ENCODE peak calls at places on chromosomes 11 and 22, in ten cellular contexts. N, X, Z, I, O, F, E, S, L and K are unnamed samples.

GRCh38 chr22:38766076-38766777 is 10.4 kb upstream of the SUN2 start:
- DNase-seq in X (peak), E (no peak), L (no peak), N (peak), Z (peak), I (peak), O (no peak), S (peak), F (peak), K (peak)

GRCh38 chr22:42288791-42289190 is 18.3 kb upstream of the TCF20 start:
- DNase-seq in S (no peak), L (no peak), I (no peak), O (no peak), X (no peak), F (no peak), E (no peak), N (no peak), Z (no peak), K (no peak)

GRCh38 chr11:121561716-121562115 is 108.9 kb upstream of the SORL1-AS1 start:
- DNase-seq in X (no peak), F (no peak), O (no peak), N (no peak), Z (no peak), I (no peak), S (no peak), E (no peak), L (no peak), K (no peak)

GRCh38 chr11:117092951-117093590 is 5.2 kb downstream of the SIK3 start:
- DNase-seq in L (no peak), S (no peak), N (no peak), F (no peak), Z (no peak), E (no peak), O (no peak), I (no peak), X (no peak), K (peak)

GRCh38 chr11:119671561-119672015 is 57.4 kb downstream of the NECTIN1 start:
- DNase-seq in F (no peak), E (no peak), I (no peak), X (no peak), L (no peak), N (peak), S (no peak), Z (peak), O (no peak), K (no peak)

GRCh38 chr11:19345848-19346681 is 105.3 kb upstream of the E2F8 start:
- DNase-seq in O (peak), E (no peak), L (no peak), X (peak), N (peak), I (no peak), Z (peak), S (no peak), F (no peak), K (no peak)

GRCh38 chr11:74138021-74138420 is 32.8 kb downstream of the C2CD3 start:
- DNase-seq in I (peak), O (no peak), Z (no peak), E (no peak), F (no peak), L (no peak), N (no peak), X (no peak), S (no peak), K (no peak)

GRCh38 chr22:20566420-20567260 is 59.2 kb downstream of the MED15 start:
- DNase-seq in F (no peak), X (no peak), S (no peak), N (peak), L (no peak), E (no peak), O (peak), I (peak), Z (no peak), K (no peak)

GRCh38 chr22:49760280-49760629 is 67.4 kb downstream of the BRD1 start:
- DNase-seq in F (no peak), N (no peak), Z (no peak), X (no peak), O (no peak), L (no peak), E (no peak), I (no peak), S (no peak), K (peak)

GRCh38 chr11:44954051-44954906 is 3.6 kb upstream of the TP53I11 start:
- DNase-seq in S (no peak), Z (no peak), N (no peak), L (no peak), I (no peak), X (no peak), E (no peak), O (no peak), F (no peak), K (no peak)

GRCh38 chr11:15707971-15708370 is 593.2 kb downstream of the INSC start:
- DNase-seq in E (no peak), N (peak), O (peak), S (no peak), Z (peak), X (no peak), F (no peak), L (no peak), I (no peak), K (no peak)

GRCh38 chr22:38074181-38075104 is 9.5 kb downstream of the SLC16A8 start:
- DNase-seq in F (no peak), I (no peak), N (peak), L (no peak), S (no peak), E (peak), Z (no peak), X (no peak), O (no peak), K (no peak)

GRCh38 chr22:39144101-39144815 is 8.2 kb downstream of the CBX7 start:
- DNase-seq in X (peak), F (peak), L (peak), E (no peak), N (no peak), I (peak), Z (no peak), S (no peak), O (peak), K (peak)

GRCh38 chr22:44456661-44457412 is 41.2 kb downstream of the RTL6 start:
- DNase-seq in S (no peak), Z (no peak), F (no peak), X (no peak), L (no peak), I (no peak), E (no peak), N (no peak), O (no peak), K (no peak)